ENCODE peak calls at places on chromosomes 1 and 21, in nine cellular contexts. X is IMR-90, Q is fibroblast of gingiva, F is endothelial cell, A is Right ventricle myocardium superior, H is cardiac muscle cell, U is iris pigment epithelial cell, C is T-cell, E is hepatocyte. B is an unnamed sample.

GRCh38 chr21:42039911-42040351 is 29.8 kb upstream of the ZBTB21 start:
- DNase-seq in E (peak), A (peak), Q (no peak), X (peak), U (peak), F (no peak), C (no peak), H (no peak), B (no peak)

GRCh38 chr1:231778009-231778719 is 151.6 kb downstream of the DISC1 start:
- DNase-seq in A (peak), E (peak), H (peak), U (peak), Q (peak), X (peak), F (no peak), C (no peak), B (no peak)

GRCh38 chr1:3506943-3507342 is 52.5 kb downstream of the ARHGEF16 start:
- DNase-seq in X (no peak), H (no peak), C (no peak), Q (no peak), F (no peak), E (no peak), A (no peak), U (no peak), B (no peak)

GRCh38 chr1:66733348-66734017 is 18.8 kb upstream of the DYNLT5 start:
- DNase-seq in C (no peak), H (no peak), A (no peak), U (peak), X (no peak), F (no peak), E (no peak), Q (no peak), B (no peak)

GRCh38 chr1:12097321-12097720 is 34.2 kb downstream of the TNFRSF8 start:
- DNase-seq in Q (no peak), C (no peak), X (peak), H (no peak), A (no peak), E (no peak), F (no peak), U (peak), B (no peak)

GRCh38 chr1:110356379-110356778 is 17.2 kb downstream of the RBM15 start:
- DNase-seq in U (no peak), F (no peak), C (no peak), A (no peak), H (no peak), E (no peak), Q (no peak), X (no peak), B (no peak)

GRCh38 chr1:90434460-90434859 is 282.6 kb downstream of the BARHL2 start:
- DNase-seq in F (peak), U (peak), X (peak), C (no peak), H (peak), E (peak), A (no peak), Q (no peak), B (no peak)

GRCh38 chr1:45490121-45490622 is 791 bp downstream of the TESK2 start:
- DNase-seq in X (peak), A (no peak), E (no peak), Q (no peak), F (peak), H (no peak), U (peak), C (no peak), B (no peak)

GRCh38 chr1:225366016-225366415 is 61.8 kb downstream of the LBR start:
- DNase-seq in E (no peak), A (no peak), X (no peak), C (no peak), H (no peak), Q (no peak), F (no peak), U (no peak), B (no peak)

GRCh38 chr21:42146251-42146805 is 72.6 kb upstream of the ABCG1 start:
- DNase-seq in U (no peak), C (no peak), Q (no peak), X (no peak), H (no peak), E (no peak), A (no peak), F (no peak), B (no peak)

GRCh38 chr1:1116701-1117468 is 996 bp upstream of the C1orf159 start:
- DNase-seq in F (no peak), E (no peak), X (no peak), Q (no peak), U (peak), A (peak), H (no peak), C (peak), B (no peak)

GRCh38 chr1:109468903-109469302 is 2.6 kb downstream of the SYPL2 start:
- DNase-seq in X (no peak), Q (no peak), E (no peak), H (no peak), C (no peak), U (no peak), A (no peak), F (no peak), B (no peak)

GRCh38 chr1:28516518-28516956 is 10.7 kb downstream of the RCC1 start:
- DNase-seq in A (no peak), E (no peak), X (no peak), Q (no peak), C (no peak), U (peak), F (no peak), H (no peak), B (no peak)

GRCh38 chr1:155208656-155209372 is at the start of gene MTX1:
- DNase-seq in C (peak), A (peak), H (peak), Q (peak), F (peak), U (peak), E (peak), X (peak), B (peak)

GRCh38 chr1:184624051-184624450 is 130.6 kb downstream of the EDEM3 start:
- DNase-seq in F (no peak), C (no peak), Q (peak), X (no peak), U (no peak), E (no peak), A (no peak), H (no peak), B (no peak)

GRCh38 chr1:242467556-242468145 is 56.8 kb downstream of the PLD5 start:
- DNase-seq in E (peak), U (peak), C (no peak), H (peak), A (peak), F (peak), X (peak), Q (no peak), B (peak)

GRCh38 chr1:39842726-39843305 is 40.5 kb downstream of the TRIT1 start:
- DNase-seq in Q (no peak), C (no peak), F (no peak), U (no peak), E (no peak), X (no peak), H (no peak), A (no peak), B (no peak)

GRCh38 chr1:157770442-157771043 is 6.4 kb downstream of the FCRL2 start:
- DNase-seq in C (no peak), E (no peak), H (no peak), Q (no peak), A (no peak), U (no peak), F (peak), X (peak), B (no peak)

GRCh38 chr1:193754732-193755427 is 568.5 kb upstream of the B3GALT2 start:
- DNase-seq in H (no peak), E (no peak), Q (no peak), C (no peak), A (no peak), X (no peak), F (no peak), U (peak), B (no peak)

GRCh38 chr1:115428676-115429075 is 90.6 kb upstream of the NGF start:
- DNase-seq in X (no peak), A (no peak), Q (no peak), F (no peak), E (no peak), U (no peak), C (no peak), H (no peak), B (no peak)

GRCh38 chr1:217036757-217037156 is 313.5 kb upstream of the ESRRG start:
- DNase-seq in H (no peak), C (no peak), A (no peak), X (no peak), E (no peak), F (no peak), U (no peak), Q (no peak), B (no peak)

GRCh38 chr1:193110246-193110645 is 5.0 kb upstream of the GLRX2 start:
- DNase-seq in A (no peak), H (no peak), X (no peak), U (no peak), Q (no peak), C (no peak), F (no peak), E (no peak), B (no peak)

GRCh38 chr1:64766385-64766784 is 21.5 kb downstream of the RAVER2 start:
- DNase-seq in F (no peak), A (no peak), U (peak), X (peak), Q (no peak), C (no peak), E (no peak), H (no peak), B (no peak)

GRCh38 chr1:38193040-38193439 is 146.4 kb upstream of the POU3F1 start:
- DNase-seq in F (no peak), Q (no peak), U (no peak), A (no peak), C (no peak), H (no peak), E (no peak), X (no peak), B (no peak)

GRCh38 chr21:31335957-31336738 is 7.9 kb downstream of the TIAM1 start:
- DNase-seq in E (peak), X (peak), A (no peak), F (no peak), C (no peak), H (no peak), U (peak), Q (peak), B (peak)

GRCh38 chr1:35463232-35463631 is 94.0 kb downstream of the KIAA0319L start:
- DNase-seq in X (no peak), H (no peak), A (no peak), E (no peak), F (no peak), Q (peak), C (no peak), U (no peak), B (no peak)

GRCh38 chr1:27416387-27417111 is 24.1 kb downstream of the GPR3 start:
- DNase-seq in U (peak), A (no peak), F (peak), E (peak), Q (peak), X (peak), C (peak), H (peak), B (no peak)

GRCh38 chr1:119136401-119136800 is 4.1 kb downstream of the WARS2 start:
- DNase-seq in F (no peak), H (no peak), Q (peak), E (no peak), A (no peak), U (peak), X (peak), C (no peak), B (no peak)

GRCh38 chr1:41377397-41377796 is 16.2 kb downstream of the FOXO6 start:
- DNase-seq in H (no peak), Q (no peak), X (no peak), U (no peak), F (no peak), A (no peak), E (no peak), C (no peak), B (no peak)

GRCh38 chr1:101187287-101187686 is 49.5 kb upstream of the S1PR1 start:
- DNase-seq in Q (no peak), X (peak), E (no peak), F (no peak), U (peak), C (no peak), H (no peak), A (no peak), B (no peak)

GRCh38 chr21:44838038-44838895 is 20.4 kb upstream of the SUMO3 start:
- DNase-seq in F (no peak), Q (no peak), U (no peak), E (no peak), H (no peak), A (no peak), C (no peak), X (no peak), B (no peak)

GRCh38 chr1:34695580-34695979 is 59.3 kb upstream of the GJB5 start:
- DNase-seq in F (no peak), H (no peak), U (no peak), Q (no peak), A (no peak), E (no peak), X (no peak), C (no peak), B (no peak)